ENCODE peak calls at places on chromosomes 6 and 20, in five cellular contexts. V is hepatocyte, L is left lung, D is breast epithelium, E is gastrocnemius medialis. R is an unnamed sample. For H3K4me1 and H3K9me3, the result is how much of the 10 kb centered on the place peaks cover.

GRCh38 chr6:56749632-56750151 is 107.0 kb upstream of the DST start:
- DNase-seq in V (peak), L (peak), D (no peak), E (no peak), R (no peak)

GRCh38 chr20:4873396-4873795 is 127.9 kb downstream of the SLC23A2 start:
- DNase-seq in V (no peak), L (no peak), D (no peak), E (no peak), R (no peak)

GRCh38 chr6:30394139-30394538 is 49.2 kb downstream of the RPP21 start:
- DNase-seq in V (no peak), L (no peak), D (no peak), E (no peak), R (no peak)

GRCh38 chr6:105649192-105649591 is 246.3 kb upstream of the PREP start:
- DNase-seq in V (no peak), L (no peak), D (no peak), E (no peak), R (no peak)

GRCh38 chr6:150835620-150836019 is 29.9 kb upstream of the MTHFD1L start:
- DNase-seq in V (peak), L (no peak), D (no peak), E (no peak), R (no peak)

GRCh38 chr20:4261333-4262284 is 246.3 kb upstream of the RNF24 start:
- DNase-seq in V (no peak), L (no peak), D (no peak), E (no peak), R (no peak)

GRCh38 chr6:149170564-149171452 is 146.7 kb upstream of the TAB2 start:
- DNase-seq in V (peak), L (no peak), D (no peak), E (no peak), R (no peak)

GRCh38 chr6:83221886-83222479 is 28.8 kb downstream of the RWDD2A start:
- DNase-seq in V (peak), L (no peak), D (no peak), E (no peak), R (no peak)

GRCh38 chr6:144546807-144547206 is 261.7 kb downstream of the UTRN start:
- DNase-seq in V (no peak), L (no peak), D (no peak), E (no peak), R (no peak)

GRCh38 chr6:134551245-134551960 is 233.5 kb upstream of the SGK1 start:
- DNase-seq in V (no peak), L (no peak), D (no peak), E (no peak), R (no peak)

GRCh38 chr6:108001696-108002231 is 43.8 kb upstream of the SEC63 start:
- DNase-seq in V (peak), L (no peak), D (no peak), E (no peak), R (no peak)

GRCh38 chr6:28981833-28982475 is 23.2 kb downstream of the ZNF311 start:
- DNase-seq in V (peak), L (no peak), D (peak), E (peak), R (peak)

GRCh38 chr20:25295386-25296093 is 47.7 kb downstream of the PYGB start:
- DNase-seq in V (no peak), L (no peak), D (peak), E (peak), R (peak)

GRCh38 chr6:44439270-44440045 is 52.0 kb downstream of the CDC5L start:
- DNase-seq in V (no peak), L (no peak), D (no peak), E (no peak), R (no peak)

GRCh38 chr6:170108890-170109587 is 181.8 kb downstream of the DLL1 start:
- DNase-seq in V (no peak), L (no peak), D (no peak), E (no peak), R (peak)

GRCh38 chr6:92124126-92124525 is 1295.2 kb downstream of the EPHA7 start:
- DNase-seq in V (no peak), L (no peak), D (no peak), E (no peak), R (no peak)

GRCh38 chr6:26306248-26306647 is 58.8 kb upstream of the BTN3A2 start:
- DNase-seq in V (no peak), L (no peak), D (no peak), E (no peak), R (no peak)

GRCh38 chr6:33860706-33861474 is 57.1 kb upstream of the MLN start:
- DNase-seq in V (no peak), L (no peak), D (no peak), E (no peak), R (no peak)

GRCh38 chr20:63183422-63184146 is 32.3 kb downstream of the YTHDF1 start:
- DNase-seq in V (peak), L (no peak), D (no peak), E (no peak), R (no peak)

GRCh38 chr6:398065-398464 is 6.5 kb downstream of the IRF4 start:
- DNase-seq in V (no peak), L (no peak), D (no peak), E (no peak), R (no peak)

GRCh38 chr6:119148102-119148824 is 69.8 kb upstream of the FAM184A start:
- DNase-seq in V (peak), L (no peak), D (no peak), E (no peak), R (no peak)

GRCh38 chr6:117423754-117424153 is 2.0 kb downstream of the ROS1 start:
- DNase-seq in V (no peak), L (no peak), D (no peak), E (peak), R (no peak)

GRCh38 chr6:90219168-90219985 is 77.3 kb downstream of the BACH2 start:
- DNase-seq in V (peak), L (no peak), D (peak), E (peak), R (no peak)

GRCh38 chr20:62219992-62220665 is at the start of gene HRH3:
- DNase-seq in V (peak), L (peak), D (no peak), E (no peak), R (no peak)

GRCh38 chr6:93784794-93785757 is 365.7 kb upstream of the EPHA7 start:
- DNase-seq in V (no peak), L (no peak), D (no peak), E (peak), R (no peak)

GRCh38 chr6:44730771-44731391 is 343.4 kb downstream of the CDC5L start:
- DNase-seq in V (peak), L (no peak), D (no peak), E (no peak), R (no peak)

GRCh38 chr20:4814696-4815252 is 93.1 kb downstream of the PRND start:
- DNase-seq in V (no peak), L (peak), D (no peak), E (no peak), R (no peak)

GRCh38 chr6:6581014-6581413 is 7.5 kb upstream of the LY86 start:
- DNase-seq in V (no peak), L (no peak), D (no peak), E (no peak), R (no peak)

GRCh38 chr6:3577517-3577916 is 120.7 kb upstream of the SLC22A23 start:
- DNase-seq in V (no peak), L (no peak), D (no peak), E (no peak), R (no peak)

GRCh38 chr6:3578981-3579380 is 122.1 kb upstream of the SLC22A23 start:
- DNase-seq in V (no peak), L (no peak), D (no peak), E (no peak), R (no peak)

GRCh38 chr6:3575166-3575565 is 118.3 kb upstream of the SLC22A23 start:
- DNase-seq in V (no peak), L (no peak), D (no peak), E (no peak), R (no peak)

GRCh38 chr6:3573670-3574069 is 116.8 kb upstream of the SLC22A23 start:
- DNase-seq in V (no peak), L (no peak), D (no peak), E (no peak), R (no peak)

DNA sequence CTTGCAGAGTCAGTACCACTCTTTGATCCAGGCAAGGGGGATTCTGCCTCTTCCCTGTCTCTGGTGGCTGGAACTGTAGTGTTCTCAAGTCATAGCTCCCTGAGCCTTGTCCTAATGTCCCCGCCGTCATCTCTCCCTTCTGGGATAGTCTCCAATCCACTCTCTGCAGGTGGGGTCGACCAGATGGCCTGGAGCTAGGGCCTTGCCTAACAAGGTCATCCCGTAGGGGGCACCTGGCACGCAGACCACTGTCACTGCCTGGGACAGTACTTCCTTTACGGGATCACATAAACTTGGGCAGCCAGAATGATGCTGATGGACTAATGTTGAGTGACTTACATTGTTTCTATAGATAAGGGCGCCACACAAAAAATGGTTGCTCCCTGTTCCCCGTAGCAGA is 118.9 kb upstream of the SLC22A23 start:
- DNase-seq in V (no peak), L (no peak), D (no peak), E (no peak), R (no peak)
- TF ChIP-seq CTCF in V (no peak), L (no peak), D (no peak), E (no peak), R (no peak)

DNA sequence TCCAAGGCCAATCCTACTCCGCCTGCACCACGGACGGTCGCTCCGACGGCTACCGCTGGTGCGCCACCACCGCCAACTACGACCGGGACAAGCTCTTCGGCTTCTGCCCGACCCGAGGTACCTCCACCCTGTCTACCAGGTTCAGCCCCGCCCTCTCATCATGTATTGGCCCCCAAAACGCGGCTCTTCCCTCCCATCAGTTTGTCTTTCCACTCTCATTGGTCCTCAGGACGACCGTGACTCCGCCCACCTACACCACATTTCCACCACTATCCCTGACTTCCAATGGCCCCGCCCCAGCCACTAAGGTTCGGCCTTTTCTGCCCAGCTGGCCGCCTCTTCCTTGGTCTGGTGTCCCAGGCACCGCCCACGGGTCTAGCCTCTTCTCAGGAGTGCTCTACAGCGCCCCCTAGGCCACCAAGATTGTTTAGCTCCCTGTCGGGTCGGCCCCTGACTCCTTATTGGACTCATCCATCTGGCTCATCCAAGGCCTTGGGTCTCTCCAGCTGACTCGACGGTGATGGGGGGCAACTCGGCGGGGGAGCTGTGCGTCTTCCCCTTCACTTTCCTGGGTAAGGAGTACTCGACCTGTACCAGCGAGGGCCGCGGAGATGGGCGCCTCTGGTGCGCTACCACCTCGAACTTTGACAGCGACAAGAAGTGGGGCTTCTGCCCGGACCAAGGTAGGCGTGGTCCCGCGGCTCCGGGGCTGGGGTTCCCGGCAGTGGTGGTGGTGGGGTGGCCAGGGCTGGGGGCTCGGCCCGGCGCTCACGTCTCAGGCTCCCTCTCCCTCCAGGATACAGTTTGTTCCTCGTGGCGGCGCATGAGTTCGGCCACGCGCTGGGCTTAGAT is 3.1 kb downstream of the MMP9 start:
- DNase-seq in V (no peak), L (peak), D (peak), E (no peak), R (peak)
- H3K4me1 ChIP-seq in V (under half), L (half or more), D (under half), E (under half), R (under half)

GRCh38 chr20:49281913-49282467 is 4.1 kb upstream of the ZNFX1 start:
- DNase-seq in V (no peak), L (no peak), D (no peak), E (no peak), R (no peak)
- H3K9me3 ChIP-seq in V (under half), L (under half), D (half or more), E (under half), R (under half)

GRCh38 chr6:160102956-160103824 is 18.4 kb upstream of the SLC22A1 start:
- DNase-seq in V (no peak), L (no peak), D (no peak), E (no peak), R (no peak)
- TF ChIP-seq CTCF in V (peak), L (peak), D (no peak), E (peak), R (no peak)